ENCODE peak calls at places on chromosomes 4 and X, in nine cellular contexts. One of them, this sample, is unnamed.

GRCh38 chrX:49120104-49120503 is 3.4 kb downstream of the GPKOW start:
- DNase-seq in esophagus muscularis mucosa: no peak
- DNase-seq in heart left ventricle: no peak
- DNase-seq in testis: no peak
- DNase-seq in ovary: no peak
- DNase-seq in Peyer's patch: no peak
- DNase-seq in K562: peak
- DNase-seq in spleen: no peak
- DNase-seq in suprapubic skin: no peak
- DNase-seq in this sample: no peak

GRCh38 chr4:108540536-108540935 is 79.8 kb upstream of the RPL34 start:
- DNase-seq in spleen: no peak
- DNase-seq in suprapubic skin: no peak
- DNase-seq in testis: no peak
- DNase-seq in Peyer's patch: no peak
- DNase-seq in esophagus muscularis mucosa: no peak
- DNase-seq in ovary: no peak
- DNase-seq in K562: no peak
- DNase-seq in heart left ventricle: no peak
- DNase-seq in this sample: no peak

GRCh38 chr4:93764647-93765246 is 63.8 kb upstream of the ATOH1 start:
- DNase-seq in heart left ventricle: no peak
- DNase-seq in spleen: no peak
- DNase-seq in ovary: no peak
- DNase-seq in suprapubic skin: no peak
- DNase-seq in testis: peak
- DNase-seq in K562: peak
- DNase-seq in esophagus muscularis mucosa: no peak
- DNase-seq in Peyer's patch: peak
- DNase-seq in this sample: no peak

GRCh38 chrX:42219231-42219630 is 295.9 kb upstream of the CASK start:
- DNase-seq in ovary: no peak
- DNase-seq in esophagus muscularis mucosa: no peak
- DNase-seq in spleen: no peak
- DNase-seq in heart left ventricle: no peak
- DNase-seq in suprapubic skin: no peak
- DNase-seq in K562: no peak
- DNase-seq in testis: no peak
- DNase-seq in Peyer's patch: no peak
- DNase-seq in this sample: no peak

GRCh38 chrX:39477438-39478120 is 620.2 kb downstream of the BCOR start:
- DNase-seq in esophagus muscularis mucosa: no peak
- DNase-seq in ovary: no peak
- DNase-seq in heart left ventricle: peak
- DNase-seq in spleen: no peak
- DNase-seq in Peyer's patch: peak
- DNase-seq in testis: no peak
- DNase-seq in suprapubic skin: peak
- DNase-seq in K562: peak
- DNase-seq in this sample: no peak

GRCh38 chrX:111881715-111882114 is 5.7 kb downstream of the TRPC5OS start:
- DNase-seq in spleen: no peak
- DNase-seq in K562: no peak
- DNase-seq in ovary: no peak
- DNase-seq in heart left ventricle: no peak
- DNase-seq in esophagus muscularis mucosa: no peak
- DNase-seq in Peyer's patch: no peak
- DNase-seq in testis: peak
- DNase-seq in suprapubic skin: no peak
- DNase-seq in this sample: no peak

GRCh38 chr4:123399638-123400358 is 3.2 kb downstream of the SPRY1 start:
- DNase-seq in testis: peak
- DNase-seq in suprapubic skin: no peak
- DNase-seq in spleen: no peak
- DNase-seq in heart left ventricle: no peak
- DNase-seq in K562: no peak
- DNase-seq in ovary: no peak
- DNase-seq in Peyer's patch: no peak
- DNase-seq in esophagus muscularis mucosa: no peak
- DNase-seq in this sample: no peak

GRCh38 chrX:85109235-85109634 is 105.6 kb downstream of the APOOL start:
- DNase-seq in ovary: no peak
- DNase-seq in suprapubic skin: no peak
- DNase-seq in K562: peak
- DNase-seq in testis: peak
- DNase-seq in heart left ventricle: no peak
- DNase-seq in spleen: no peak
- DNase-seq in Peyer's patch: peak
- DNase-seq in esophagus muscularis mucosa: no peak
- DNase-seq in this sample: no peak

GRCh38 chr4:17128268-17128667 is 229.8 kb upstream of the LDB2 start:
- DNase-seq in K562: no peak
- DNase-seq in suprapubic skin: no peak
- DNase-seq in spleen: no peak
- DNase-seq in esophagus muscularis mucosa: no peak
- DNase-seq in Peyer's patch: no peak
- DNase-seq in ovary: no peak
- DNase-seq in heart left ventricle: no peak
- DNase-seq in testis: no peak
- DNase-seq in this sample: no peak

GRCh38 chrX:68147848-68148247 is 285.4 kb downstream of the OPHN1 start:
- DNase-seq in K562: no peak
- DNase-seq in suprapubic skin: no peak
- DNase-seq in testis: no peak
- DNase-seq in heart left ventricle: no peak
- DNase-seq in spleen: no peak
- DNase-seq in Peyer's patch: no peak
- DNase-seq in esophagus muscularis mucosa: no peak
- DNase-seq in ovary: no peak
- DNase-seq in this sample: no peak

GRCh38 chrX:46268429-46268828 is 276.8 kb downstream of the ZNF674 start:
- DNase-seq in heart left ventricle: no peak
- DNase-seq in ovary: no peak
- DNase-seq in suprapubic skin: no peak
- DNase-seq in Peyer's patch: peak
- DNase-seq in testis: no peak
- DNase-seq in spleen: no peak
- DNase-seq in esophagus muscularis mucosa: no peak
- DNase-seq in K562: no peak
- DNase-seq in this sample: no peak

GRCh38 chr4:71396382-71396781 is 57.6 kb downstream of the SLC4A4 start:
- DNase-seq in spleen: no peak
- DNase-seq in esophagus muscularis mucosa: no peak
- DNase-seq in suprapubic skin: no peak
- DNase-seq in Peyer's patch: no peak
- DNase-seq in heart left ventricle: no peak
- DNase-seq in ovary: no peak
- DNase-seq in testis: no peak
- DNase-seq in K562: no peak
- DNase-seq in this sample: no peak

GRCh38 chr4:108766058-108766457 is 3.2 kb upstream of the ETNPPL start:
- DNase-seq in esophagus muscularis mucosa: no peak
- DNase-seq in K562: no peak
- DNase-seq in suprapubic skin: no peak
- DNase-seq in Peyer's patch: no peak
- DNase-seq in heart left ventricle: no peak
- DNase-seq in ovary: no peak
- DNase-seq in testis: no peak
- DNase-seq in spleen: no peak
- DNase-seq in this sample: no peak

DNA sequence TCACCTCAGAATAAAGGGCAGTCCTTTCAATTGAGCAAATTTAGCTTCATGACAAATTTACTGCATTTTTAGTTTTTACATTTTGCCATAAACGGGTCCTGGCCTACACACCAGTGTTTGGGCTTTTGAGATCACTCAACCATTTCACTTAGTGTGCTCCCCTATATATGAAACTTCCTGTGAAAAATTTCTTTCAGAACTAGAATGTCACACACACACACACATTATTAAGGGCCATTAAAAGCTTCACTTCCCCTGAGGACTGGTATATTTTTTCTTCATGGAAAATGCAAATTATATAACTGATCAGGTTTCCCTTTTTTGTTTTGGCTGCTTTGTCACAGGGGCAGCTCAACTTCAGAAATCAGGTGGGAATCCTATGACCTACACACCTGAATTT is 206.5 kb downstream of the ENOX2 start:
- DNase-seq in ovary: no peak
- DNase-seq in Peyer's patch: no peak
- DNase-seq in K562: no peak
- DNase-seq in testis: no peak
- DNase-seq in suprapubic skin: no peak
- DNase-seq in heart left ventricle: no peak
- DNase-seq in spleen: no peak
- DNase-seq in esophagus muscularis mucosa: no peak
- DNase-seq in this sample: no peak
- TF ChIP-seq POLR2A in ovary: no peak
- TF ChIP-seq POLR2A in Peyer's patch: no peak
- TF ChIP-seq POLR2A in K562: no peak
- TF ChIP-seq POLR2A in testis: no peak
- TF ChIP-seq POLR2A in suprapubic skin: no peak
- TF ChIP-seq POLR2A in heart left ventricle: no peak
- TF ChIP-seq POLR2A in spleen: no peak
- TF ChIP-seq POLR2A in esophagus muscularis mucosa: no peak
- TF ChIP-seq POLR2A in this sample: no peak

GRCh38 chr4:87077834-87078585 is 142.4 kb downstream of the KLHL8 start:
- DNase-seq in K562: no peak
- DNase-seq in Peyer's patch: no peak
- DNase-seq in esophagus muscularis mucosa: no peak
- DNase-seq in ovary: no peak
- DNase-seq in heart left ventricle: no peak
- DNase-seq in spleen: no peak
- DNase-seq in suprapubic skin: no peak
- DNase-seq in testis: peak
- DNase-seq in this sample: no peak
- H3K27ac ChIP-seq in K562: no peak
- H3K27ac ChIP-seq in Peyer's patch: no peak
- H3K27ac ChIP-seq in esophagus muscularis mucosa: peak
- H3K27ac ChIP-seq in ovary: peak
- H3K27ac ChIP-seq in heart left ventricle: peak
- H3K27ac ChIP-seq in spleen: peak
- H3K27ac ChIP-seq in suprapubic skin: peak
- H3K27ac ChIP-seq in testis: no peak
- H3K27ac ChIP-seq in this sample: no peak

GRCh38 chr4:548976-549375 is 27.1 kb downstream of the TMEM271 start:
- DNase-seq in suprapubic skin: no peak
- DNase-seq in esophagus muscularis mucosa: no peak
- DNase-seq in ovary: no peak
- DNase-seq in K562: no peak
- DNase-seq in heart left ventricle: no peak
- DNase-seq in Peyer's patch: no peak
- DNase-seq in spleen: no peak
- DNase-seq in testis: no peak
- DNase-seq in this sample: no peak

GRCh38 chr4:544386-545105 is 31.5 kb downstream of the TMEM271 start:
- DNase-seq in spleen: peak
- DNase-seq in ovary: no peak
- DNase-seq in heart left ventricle: no peak
- DNase-seq in Peyer's patch: no peak
- DNase-seq in testis: no peak
- DNase-seq in K562: no peak
- DNase-seq in suprapubic skin: no peak
- DNase-seq in esophagus muscularis mucosa: no peak
- DNase-seq in this sample: no peak

GRCh38 chr4:541271-541670 is 34.8 kb downstream of the TMEM271 start:
- DNase-seq in heart left ventricle: no peak
- DNase-seq in suprapubic skin: no peak
- DNase-seq in esophagus muscularis mucosa: no peak
- DNase-seq in spleen: no peak
- DNase-seq in testis: no peak
- DNase-seq in ovary: no peak
- DNase-seq in K562: no peak
- DNase-seq in Peyer's patch: no peak
- DNase-seq in this sample: no peak

GRCh38 chr4:545612-546011 is 30.5 kb downstream of the TMEM271 start:
- DNase-seq in K562: no peak
- DNase-seq in testis: no peak
- DNase-seq in esophagus muscularis mucosa: no peak
- DNase-seq in spleen: peak
- DNase-seq in ovary: no peak
- DNase-seq in suprapubic skin: no peak
- DNase-seq in Peyer's patch: no peak
- DNase-seq in heart left ventricle: no peak
- DNase-seq in this sample: no peak
- TF ChIP-seq POLR2A in K562: no peak
- TF ChIP-seq POLR2A in testis: no peak
- TF ChIP-seq POLR2A in esophagus muscularis mucosa: no peak
- TF ChIP-seq POLR2A in spleen: no peak
- TF ChIP-seq POLR2A in ovary: no peak
- TF ChIP-seq POLR2A in suprapubic skin: no peak
- TF ChIP-seq POLR2A in Peyer's patch: no peak
- TF ChIP-seq POLR2A in heart left ventricle: no peak
- TF ChIP-seq POLR2A in this sample: no peak

GRCh38 chr4:11625206-11625605 is 196.5 kb upstream of the HS3ST1 start:
- DNase-seq in ovary: no peak
- DNase-seq in testis: no peak
- DNase-seq in heart left ventricle: peak
- DNase-seq in Peyer's patch: no peak
- DNase-seq in K562: no peak
- DNase-seq in suprapubic skin: no peak
- DNase-seq in spleen: no peak
- DNase-seq in esophagus muscularis mucosa: no peak
- DNase-seq in this sample: no peak

GRCh38 chr4:11624370-11624769 is 195.7 kb upstream of the HS3ST1 start:
- DNase-seq in ovary: no peak
- DNase-seq in Peyer's patch: no peak
- DNase-seq in testis: no peak
- DNase-seq in heart left ventricle: no peak
- DNase-seq in esophagus muscularis mucosa: no peak
- DNase-seq in K562: no peak
- DNase-seq in suprapubic skin: no peak
- DNase-seq in spleen: no peak
- DNase-seq in this sample: no peak

GRCh38 chr4:11623726-11624037 is 195.0 kb upstream of the HS3ST1 start:
- DNase-seq in testis: peak
- DNase-seq in suprapubic skin: no peak
- DNase-seq in ovary: no peak
- DNase-seq in K562: no peak
- DNase-seq in esophagus muscularis mucosa: no peak
- DNase-seq in heart left ventricle: peak
- DNase-seq in Peyer's patch: peak
- DNase-seq in spleen: no peak
- DNase-seq in this sample: peak

GRCh38 chr4:11628093-11628725 is 199.5 kb upstream of the HS3ST1 start:
- DNase-seq in K562: no peak
- DNase-seq in Peyer's patch: no peak
- DNase-seq in ovary: no peak
- DNase-seq in esophagus muscularis mucosa: no peak
- DNase-seq in suprapubic skin: no peak
- DNase-seq in testis: no peak
- DNase-seq in heart left ventricle: no peak
- DNase-seq in spleen: no peak
- DNase-seq in this sample: no peak

DNA sequence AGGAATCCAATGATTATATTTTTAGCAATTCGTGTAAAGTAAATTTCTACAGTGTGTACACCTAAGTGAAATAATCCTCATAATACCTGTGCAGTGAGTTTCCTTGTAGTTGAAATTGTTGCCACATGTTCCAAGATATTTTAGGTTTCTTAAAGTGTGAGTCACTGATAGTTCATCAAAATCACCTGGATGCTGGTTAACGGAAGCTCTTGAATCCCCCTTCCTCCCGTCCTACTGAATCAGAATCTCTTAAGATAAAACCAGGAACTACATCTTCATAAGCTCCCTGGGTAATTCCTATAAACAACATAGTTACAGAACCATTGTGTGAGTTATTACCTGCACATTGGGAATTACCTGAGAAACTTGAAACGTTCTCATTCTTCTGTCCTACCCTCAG is 197.4 kb upstream of the HS3ST1 start:
- DNase-seq in Peyer's patch: no peak
- DNase-seq in spleen: no peak
- DNase-seq in testis: no peak
- DNase-seq in heart left ventricle: no peak
- DNase-seq in K562: no peak
- DNase-seq in ovary: no peak
- DNase-seq in suprapubic skin: no peak
- DNase-seq in esophagus muscularis mucosa: no peak
- DNase-seq in this sample: no peak
- H3K27ac ChIP-seq in Peyer's patch: no peak
- H3K27ac ChIP-seq in spleen: no peak
- H3K27ac ChIP-seq in testis: no peak
- H3K27ac ChIP-seq in heart left ventricle: peak
- H3K27ac ChIP-seq in K562: no peak
- H3K27ac ChIP-seq in ovary: no peak
- H3K27ac ChIP-seq in suprapubic skin: no peak
- H3K27ac ChIP-seq in esophagus muscularis mucosa: no peak
- H3K27ac ChIP-seq in this sample: no peak

This sample was measured in right lobe of liver.